ENCODE peak calls at places on chromosomes 4 and X, in nine cellular contexts. H is endothelial cell; W is SJSA1; V is stimulated activated CD8-positive, alpha-beta memory T cell treated with anti-CD3 and anti-CD28 coated beads, Interleukin-7, amount 100 ng/mL, for 24 hours; K is T follicular helper cell; G is sciatic nerve; E is fibroblast of lung; L is mucosa of gallbladder; J is NCI-H1930. R is an unnamed sample.

GRCh38 chr4:150982557-150983233 is 32.4 kb downstream of the LRBA start:
- DNase-seq in H (no peak), W (no peak), V (no peak), K (no peak), G (no peak), E (no peak), L (no peak), J (no peak), R (no peak)

GRCh38 chr4:156815717-156816319 is 155.8 kb downstream of the PDGFC start:
- DNase-seq in H (no peak), W (no peak), V (no peak), K (no peak), G (no peak), E (no peak), L (no peak), J (peak), R (no peak)

GRCh38 chr4:38279650-38280322 is 319.6 kb downstream of the PTTG2 start:
- DNase-seq in H (no peak), W (no peak), V (no peak), K (no peak), G (no peak), E (no peak), L (no peak), J (no peak), R (no peak)

GRCh38 chr4:73446336-73446938 is 10.4 kb downstream of the AFP start:
- DNase-seq in H (peak), W (no peak), V (no peak), K (no peak), G (no peak), E (peak), L (no peak), J (peak), R (no peak)

GRCh38 chrX:19885732-19886131 is 1.7 kb downstream of the SH3KBP1 start:
- DNase-seq in H (no peak), W (no peak), V (no peak), K (no peak), G (no peak), E (no peak), L (no peak), J (no peak), R (no peak)

GRCh38 chrX:108199691-108200090 is 108.1 kb downstream of the ATG4A start:
- DNase-seq in H (peak), W (no peak), V (no peak), K (no peak), G (no peak), E (peak), L (no peak), J (peak), R (no peak)

GRCh38 chr4:91963489-91963888 is 340.3 kb upstream of the GRID2 start:
- DNase-seq in H (no peak), W (no peak), V (no peak), K (no peak), G (no peak), E (peak), L (no peak), J (no peak), R (no peak)

GRCh38 chrX:103846395-103846794 is 14.3 kb upstream of the RAB9B start:
- DNase-seq in H (no peak), W (no peak), V (no peak), K (no peak), G (no peak), E (no peak), L (no peak), J (no peak), R (no peak)

GRCh38 chrX:119672252-119672825 is 20.6 kb downstream of the SEPTIN6 start:
- DNase-seq in H (no peak), W (no peak), V (no peak), K (no peak), G (no peak), E (peak), L (no peak), J (no peak), R (no peak)